ENCODE peak calls at places on chromosomes 11 and 22, in seven cellular contexts. X is HCT116, D is endothelial cell of umbilical vein, H is Karpas-422, C is PC-3, Z is IMR-90, V is MM.1S. Q is an unnamed sample.

GRCh38 chr11:65459552-65459951 is 37.0 kb downstream of the NEAT1 start:
- DNase-seq in H (no peak), X (no peak), V (no peak), Z (no peak), D (no peak), C (no peak), Q (peak)

GRCh38 chr22:32764330-32765116 is 37.0 kb upstream of the TIMP3 start:
- DNase-seq in X (no peak), H (no peak), Z (peak), D (no peak), V (no peak), C (no peak), Q (peak)

GRCh38 chr11:72301486-72301885 is 57.5 kb upstream of the PHOX2A start:
- DNase-seq in Z (no peak), V (no peak), X (no peak), H (no peak), D (no peak), C (no peak), Q (no peak)

GRCh38 chr22:40237788-40238424 is 60.2 kb downstream of the TNRC6B start:
- DNase-seq in V (no peak), D (no peak), Z (no peak), C (no peak), H (no peak), X (no peak), Q (no peak)

GRCh38 chr11:122742350-122742749 is 86.8 kb downstream of the UBASH3B start:
- DNase-seq in V (no peak), X (no peak), C (no peak), D (no peak), Z (no peak), H (no peak), Q (peak)

GRCh38 chr11:65316311-65316978 is 1.8 kb downstream of the CDC42EP2 start:
- DNase-seq in X (no peak), V (no peak), D (peak), H (peak), C (peak), Z (peak), Q (peak)

GRCh38 chr22:36369004-36369921 is 18.5 kb downstream of the MYH9 start:
- DNase-seq in V (no peak), Z (peak), C (no peak), X (no peak), H (no peak), D (peak), Q (peak)

GRCh38 chr11:94141511-94142307 is 13.1 kb downstream of the PANX1 start:
- DNase-seq in Z (no peak), H (no peak), X (no peak), C (peak), V (no peak), D (peak), Q (no peak)

GRCh38 chr11:9803685-9804413 is 140.0 kb downstream of the SWAP70 start:
- DNase-seq in H (no peak), X (no peak), D (no peak), C (no peak), V (no peak), Z (peak), Q (peak)

GRCh38 chr11:64842851-64843841 is 1.3 kb downstream of the CDC42BPG start:
- DNase-seq in X (no peak), H (no peak), D (no peak), C (peak), Z (no peak), V (no peak), Q (no peak)

GRCh38 chr22:25282671-25283561 is 63.5 kb downstream of the CRYBB2 start:
- DNase-seq in H (no peak), X (no peak), Z (no peak), C (no peak), D (no peak), V (no peak), Q (no peak)

GRCh38 chr11:28482666-28483065 is 374.5 kb downstream of the METTL15 start:
- DNase-seq in H (no peak), D (no peak), V (no peak), Z (no peak), C (peak), X (no peak), Q (no peak)
- H2AFZ ChIP-seq in H (no peak), D (no peak), V (no peak), Z (no peak), C (no peak), X (no peak), Q (no peak)

DNA sequence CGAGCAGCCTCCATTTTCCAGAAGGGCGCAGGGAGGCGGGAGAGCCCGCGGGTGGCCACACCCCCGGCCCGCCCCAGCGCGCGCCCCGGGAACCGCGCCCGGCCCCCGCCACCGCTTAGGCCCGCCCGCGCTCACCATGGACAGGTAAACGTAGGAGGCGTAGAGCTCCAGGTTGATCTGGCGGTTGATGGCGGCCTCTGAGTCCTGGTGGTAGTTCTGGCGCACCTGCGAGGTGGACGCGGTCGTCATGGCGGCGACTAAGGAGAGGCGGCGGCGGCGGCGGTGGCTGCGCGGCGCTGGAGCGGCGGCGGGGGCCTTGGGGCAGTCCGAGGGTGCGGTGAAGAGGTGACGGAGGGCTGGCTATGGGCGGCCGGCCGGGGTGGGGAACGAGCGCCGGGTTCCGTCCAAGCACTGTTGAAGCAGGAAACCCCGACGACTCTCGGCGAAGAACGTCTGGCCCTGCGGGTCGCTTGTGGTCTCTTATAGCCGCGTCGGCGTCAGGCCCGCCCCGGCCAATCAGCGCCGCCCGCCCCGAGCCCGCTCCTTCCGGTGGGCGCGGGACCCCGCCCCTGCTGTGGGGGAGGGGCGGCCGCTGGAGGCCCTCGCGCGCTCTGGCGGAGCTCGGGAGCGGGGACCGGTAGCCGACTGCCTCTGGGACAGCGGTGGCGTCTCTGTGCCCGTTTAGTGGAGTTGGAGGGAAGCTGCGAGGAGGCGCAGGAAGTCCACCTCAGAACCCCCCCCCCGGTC is at the start of gene FTH1:
- DNase-seq in V (peak), X (peak), H (peak), C (peak), D (peak), Z (peak), Q (peak)
- H2AFZ ChIP-seq in V (peak), X (no peak), H (peak), C (peak), D (peak), Z (peak), Q (no peak)

DNA sequence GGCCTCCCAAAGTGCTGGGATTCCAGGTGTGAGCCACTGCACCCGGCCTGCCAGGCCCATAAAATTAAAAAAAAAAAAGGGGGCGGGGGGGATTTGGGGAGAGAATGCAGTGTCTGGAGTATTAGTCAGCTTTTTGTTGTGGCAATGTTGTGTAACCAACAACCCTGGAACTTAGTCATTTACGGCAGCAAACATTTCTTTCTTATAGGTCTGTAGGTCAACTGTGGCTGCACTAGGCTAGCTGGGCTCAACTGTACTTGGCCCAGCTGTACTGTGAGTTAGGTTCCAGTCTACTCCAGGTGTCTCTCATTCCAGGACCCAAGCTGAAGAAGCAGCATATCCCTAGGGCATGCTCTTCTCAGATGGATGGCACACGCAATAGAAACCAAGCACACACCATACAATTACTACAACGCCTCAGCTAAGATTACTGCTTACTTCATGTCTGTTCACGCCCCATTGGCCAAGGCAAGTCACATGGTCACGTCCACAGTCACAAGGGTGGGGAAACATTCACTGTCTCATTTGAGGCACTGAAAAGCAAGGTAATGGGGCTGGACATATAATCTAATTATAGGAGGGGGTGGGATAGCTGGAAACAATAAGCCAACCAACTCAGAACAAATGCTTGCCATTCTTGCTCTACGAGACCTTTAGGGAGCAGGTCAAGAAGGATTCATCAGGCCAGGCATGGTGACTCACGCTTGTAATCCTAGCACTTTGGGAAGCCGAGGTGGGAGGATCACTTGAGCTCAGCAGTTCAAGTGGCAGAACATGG is 10.4 kb upstream of the SPINDOC start:
- DNase-seq in H (peak), D (no peak), C (peak), X (peak), V (no peak), Z (peak), Q (peak)
- H2AFZ ChIP-seq in H (no peak), D (no peak), C (peak), X (peak), V (no peak), Z (peak), Q (peak)

GRCh38 chr11:132134322-132134721 is 763.9 kb downstream of the NTM start:
- DNase-seq in X (no peak), D (no peak), Z (peak), H (no peak), C (peak), V (no peak), Q (peak)

GRCh38 chr11:132139181-132139580 is 768.8 kb downstream of the NTM start:
- DNase-seq in D (no peak), C (no peak), H (no peak), X (no peak), V (no peak), Z (no peak), Q (no peak)

GRCh38 chr11:132137981-132138313 is 767.5 kb downstream of the NTM start:
- DNase-seq in D (no peak), C (peak), X (no peak), H (no peak), V (no peak), Z (peak), Q (no peak)

GRCh38 chr11:132140056-132140455 is 769.6 kb downstream of the NTM start:
- DNase-seq in D (no peak), V (no peak), H (no peak), X (no peak), Z (no peak), C (no peak), Q (no peak)

GRCh38 chr11:132137289-132137980 is 767.0 kb downstream of the NTM start:
- DNase-seq in D (no peak), V (no peak), C (no peak), Z (no peak), X (no peak), H (no peak), Q (no peak)
- H2AFZ ChIP-seq in D (no peak), V (no peak), C (no peak), Z (no peak), X (no peak), H (no peak), Q (no peak)

DNA sequence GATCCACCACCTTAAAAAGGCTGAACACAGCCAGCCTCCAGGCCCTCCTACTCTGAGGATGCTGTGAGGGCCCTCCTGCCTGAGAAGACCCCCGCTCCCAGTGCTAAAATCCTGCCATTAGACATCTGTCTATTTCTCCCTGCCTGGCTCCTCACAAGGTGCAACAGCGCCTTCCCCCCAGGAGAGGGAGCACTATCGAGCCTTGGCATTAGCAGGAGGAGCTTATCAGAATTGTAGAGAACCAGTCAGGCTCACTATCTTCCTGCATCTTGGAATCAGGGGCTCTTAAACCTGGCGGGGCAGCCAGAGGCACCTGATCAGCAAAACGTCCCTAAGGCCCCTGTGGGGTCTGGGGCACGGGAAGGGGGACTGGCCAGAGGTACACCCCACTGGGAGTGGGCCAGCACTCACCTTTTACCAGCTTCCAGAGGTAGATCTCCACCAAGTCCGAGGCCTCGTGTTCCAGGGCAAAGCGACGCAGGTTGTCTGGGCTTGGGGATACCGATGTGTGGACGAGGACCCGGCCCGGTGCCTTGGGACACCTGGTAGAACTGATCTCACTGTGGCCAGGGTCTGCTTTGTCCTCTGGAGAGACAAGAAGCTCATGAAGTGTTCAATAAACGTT is 28.7 kb downstream of the CHRDL2 start:
- DNase-seq in D (peak), C (peak), V (peak), H (peak), Z (peak), X (peak), Q (peak)
- H2AFZ ChIP-seq in D (no peak), C (no peak), V (peak), H (no peak), Z (peak), X (no peak), Q (no peak)

Q was measured in mesenchymal stem cell.